ENCODE peak calls at places on chromosomes 1 and 21, in four cellular contexts. One of them, this sample, is unnamed.

GRCh38 chr1:22210636-22211035 is 67.7 kb upstream of the WNT4 start:
- DNase-seq in H1: no peak
- DNase-seq in HepG2: no peak
- DNase-seq in K562: no peak
- DNase-seq in this sample: no peak

GRCh38 chr1:221563476-221563921 is 178.4 kb downstream of the DUSP10 start:
- DNase-seq in HepG2: no peak
- DNase-seq in H1: no peak
- DNase-seq in K562: no peak
- DNase-seq in this sample: no peak

GRCh38 chr1:69929278-69930057 is 275.9 kb downstream of the LRRC40 start:
- DNase-seq in H1: no peak
- DNase-seq in HepG2: no peak
- DNase-seq in K562: no peak
- DNase-seq in this sample: no peak

GRCh38 chr1:149936076-149936991 is at the start of gene MTMR11:
- DNase-seq in HepG2: peak; percentile 22
- DNase-seq in H1: no peak
- DNase-seq in K562: peak; percentile 54
- DNase-seq in this sample: no peak

GRCh38 chr1:19689131-19689757 is 24.6 kb downstream of the HTR6 start:
- DNase-seq in K562: no peak
- DNase-seq in H1: no peak
- DNase-seq in HepG2: no peak
- DNase-seq in this sample: no peak

GRCh38 chr1:29823536-29823935 is 587.2 kb downstream of the PTPRU start:
- DNase-seq in K562: no peak
- DNase-seq in H1: peak; percentile 27
- DNase-seq in HepG2: no peak
- DNase-seq in this sample: no peak

GRCh38 chr1:27122652-27123051 is 32.3 kb downstream of the SLC9A1 start:
- DNase-seq in H1: no peak
- DNase-seq in K562: peak; percentile 87
- DNase-seq in HepG2: peak; percentile 86
- DNase-seq in this sample: no peak

GRCh38 chr1:224082146-224082545 is 31.8 kb upstream of the FBXO28 start:
- DNase-seq in HepG2: no peak
- DNase-seq in K562: no peak
- DNase-seq in H1: no peak
- DNase-seq in this sample: no peak

GRCh38 chr1:86821956-86822355 is 92.0 kb downstream of the SELENOF start:
- DNase-seq in K562: no peak
- DNase-seq in HepG2: no peak
- DNase-seq in H1: no peak
- DNase-seq in this sample: no peak

GRCh38 chr1:203644191-203644590 is 17.6 kb downstream of the ATP2B4 start:
- DNase-seq in H1: no peak
- DNase-seq in HepG2: no peak
- DNase-seq in K562: no peak
- DNase-seq in this sample: no peak

GRCh38 chr1:67880056-67880601 is 46.9 kb upstream of the GNG12 start:
- DNase-seq in H1: no peak
- DNase-seq in HepG2: no peak
- DNase-seq in K562: no peak
- DNase-seq in this sample: no peak

GRCh38 chr1:151311589-151312331 is 15.5 kb downstream of the PI4KB start:
- DNase-seq in H1: no peak
- DNase-seq in HepG2: peak; percentile 82
- DNase-seq in K562: peak; percentile 87
- DNase-seq in this sample: peak; percentile 96

GRCh38 chr1:167713330-167714081 is 8.3 kb upstream of the MPZL1 start:
- DNase-seq in HepG2: no peak
- DNase-seq in K562: no peak
- DNase-seq in H1: peak; percentile 79
- DNase-seq in this sample: no peak

GRCh38 chr1:156086256-156086662 is 4.0 kb upstream of the MEX3A start:
- DNase-seq in HepG2: peak; percentile 99
- DNase-seq in K562: no peak
- DNase-seq in H1: no peak
- DNase-seq in this sample: no peak

GRCh38 chr1:223153177-223154119 is 10.4 kb upstream of the TLR5 start:
- DNase-seq in K562: no peak
- DNase-seq in HepG2: no peak
- DNase-seq in H1: no peak
- DNase-seq in this sample: no peak

GRCh38 chr1:204426035-204426436 is 14.4 kb upstream of the PPP1R15B start:
- DNase-seq in H1: no peak
- DNase-seq in HepG2: peak; percentile 21
- DNase-seq in K562: no peak
- DNase-seq in this sample: no peak

GRCh38 chr1:174114788-174115448 is 44.4 kb upstream of the RABGAP1L start:
- DNase-seq in HepG2: peak; percentile 83
- DNase-seq in H1: peak; percentile 47
- DNase-seq in K562: peak; percentile 61
- DNase-seq in this sample: peak; percentile 67

GRCh38 chr1:159826436-159827101 is at the start of gene SLAMF8:
- DNase-seq in H1: no peak
- DNase-seq in HepG2: no peak
- DNase-seq in K562: no peak
- DNase-seq in this sample: no peak

GRCh38 chr1:17725084-17725718 is 29.9 kb upstream of the ACTL8 start:
- DNase-seq in K562: no peak
- DNase-seq in HepG2: no peak
- DNase-seq in H1: no peak
- DNase-seq in this sample: peak; percentile 44

GRCh38 chr1:77014396-77014795 is 147.1 kb downstream of the ST6GALNAC5 start:
- DNase-seq in K562: no peak
- DNase-seq in H1: no peak
- DNase-seq in HepG2: no peak
- DNase-seq in this sample: no peak

GRCh38 chr1:153393926-153394325 is 3.1 kb upstream of the S100A8 start:
- DNase-seq in HepG2: no peak
- DNase-seq in K562: no peak
- DNase-seq in H1: peak; percentile 73
- DNase-seq in this sample: no peak

DNA sequence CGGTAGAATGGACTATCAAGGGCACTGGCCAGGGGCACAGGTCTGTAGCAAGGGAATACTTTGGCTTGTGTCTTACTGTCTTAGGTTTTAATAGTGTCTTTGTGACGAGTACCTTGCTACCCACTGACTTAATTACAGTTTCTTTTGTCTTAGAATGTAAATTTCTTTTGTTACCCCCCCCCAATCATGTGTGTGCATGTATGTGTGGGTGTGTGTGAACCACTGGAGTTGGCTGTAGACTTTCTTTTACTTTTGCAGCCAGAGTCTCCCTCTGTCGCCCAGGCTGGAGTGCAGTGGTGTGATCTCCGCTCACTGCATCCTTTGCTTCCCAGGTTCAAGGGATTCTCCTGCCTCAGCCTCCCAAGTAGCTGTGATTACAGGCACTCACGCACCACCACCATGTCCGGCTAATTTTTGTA is 61.8 kb upstream of the CLDN14 start:
- DNase-seq in HepG2: no peak
- DNase-seq in K562: no peak
- DNase-seq in H1: no peak
- DNase-seq in this sample: no peak
- H3K4me2 ChIP-seq in HepG2: no peak overlapping the region
- H3K4me2 ChIP-seq in K562: no peak overlapping the region
- H3K4me2 ChIP-seq in H1: peak overlapping the region; percentile 38
- H3K4me2 ChIP-seq in this sample: no peak overlapping the region

DNA sequence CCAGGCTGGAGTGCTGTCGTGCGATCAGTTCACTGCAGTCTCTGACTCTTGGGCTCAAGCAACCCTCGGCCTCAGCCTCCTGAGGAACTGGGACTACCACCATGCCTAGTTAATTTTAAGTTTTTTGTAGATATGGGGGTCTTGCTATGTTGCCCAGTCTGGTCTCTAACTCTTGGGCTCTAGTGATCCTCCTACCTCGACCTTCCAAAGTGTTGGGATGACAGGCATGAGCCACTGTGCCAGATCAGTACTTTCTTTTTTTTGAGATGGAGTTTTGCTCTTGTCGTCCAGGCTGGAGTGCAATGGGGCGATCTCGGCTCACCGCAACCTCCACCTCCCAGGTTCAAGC is 11.4 kb upstream of the TXNIP start:
- DNase-seq in K562: no peak
- DNase-seq in H1: no peak
- DNase-seq in HepG2: no peak
- DNase-seq in this sample: no peak
- TF ChIP-seq ATF3 in K562: no peak
- TF ChIP-seq ATF3 in H1: no peak
- TF ChIP-seq ATF3 in HepG2: no peak
- TF ChIP-seq ATF3 in this sample: no peak

GRCh38 chr1:91749690-91750335 is 136.1 kb downstream of the TGFBR3 start:
- DNase-seq in HepG2: no peak
- DNase-seq in H1: no peak
- DNase-seq in K562: no peak
- DNase-seq in this sample: no peak

GRCh38 chr1:91752324-91752723 is 133.6 kb downstream of the TGFBR3 start:
- DNase-seq in HepG2: no peak
- DNase-seq in K562: no peak
- DNase-seq in H1: no peak
- DNase-seq in this sample: no peak

GRCh38 chr1:91750398-91750996 is 135.5 kb downstream of the TGFBR3 start:
- DNase-seq in H1: no peak
- DNase-seq in HepG2: no peak
- DNase-seq in K562: no peak
- DNase-seq in this sample: no peak

GRCh38 chr1:91753878-91754277 is 132.1 kb downstream of the TGFBR3 start:
- DNase-seq in HepG2: no peak
- DNase-seq in K562: no peak
- DNase-seq in H1: no peak
- DNase-seq in this sample: no peak

DNA sequence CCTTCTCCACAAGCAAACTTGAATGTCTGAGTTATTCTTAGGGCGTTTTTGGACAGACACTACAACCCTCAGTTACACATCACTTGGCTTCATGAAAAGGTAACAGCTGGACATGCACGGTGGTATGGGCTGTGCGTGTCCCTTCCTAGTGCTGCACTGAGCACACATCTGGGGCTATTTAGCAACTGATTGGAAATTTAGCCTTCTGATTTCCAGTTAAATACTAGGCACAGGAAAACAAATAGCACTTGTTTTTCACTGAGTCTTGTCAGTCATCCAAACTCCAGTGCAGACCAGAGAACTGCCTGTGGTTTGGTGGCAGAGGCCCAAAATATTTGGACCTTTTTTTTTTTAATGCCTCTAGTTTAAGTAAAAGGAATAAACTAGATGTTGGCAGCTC is 134.7 kb downstream of the TGFBR3 start:
- DNase-seq in H1: no peak
- DNase-seq in HepG2: no peak
- DNase-seq in K562: no peak
- DNase-seq in this sample: no peak
- H3K4me2 ChIP-seq in H1: no peak overlapping the region
- H3K4me2 ChIP-seq in HepG2: no peak overlapping the region
- H3K4me2 ChIP-seq in K562: no peak overlapping the region
- H3K4me2 ChIP-seq in this sample: no peak overlapping the region

GRCh38 chr1:241479294-241479693 is 40.3 kb downstream of the FH start:
- DNase-seq in HepG2: no peak
- DNase-seq in K562: no peak
- DNase-seq in H1: no peak
- DNase-seq in this sample: no peak

GRCh38 chr1:241485145-241485544 is 34.4 kb downstream of the FH start:
- DNase-seq in H1: no peak
- DNase-seq in K562: no peak
- DNase-seq in HepG2: no peak
- DNase-seq in this sample: no peak

GRCh38 chr1:241488739-241489138 is 30.8 kb downstream of the FH start:
- DNase-seq in HepG2: no peak
- DNase-seq in H1: no peak
- DNase-seq in K562: no peak
- DNase-seq in this sample: no peak

GRCh38 chr1:241485554-241485992 is 34.0 kb downstream of the FH start:
- DNase-seq in H1: no peak
- DNase-seq in K562: peak; percentile 58
- DNase-seq in HepG2: peak; percentile 25
- DNase-seq in this sample: peak; percentile 12

GRCh38 chr1:241482761-241483250 is 36.7 kb downstream of the FH start:
- DNase-seq in H1: no peak
- DNase-seq in HepG2: no peak
- DNase-seq in K562: peak; percentile 27
- DNase-seq in this sample: peak; percentile 56
- TF ChIP-seq ATF3 in H1: no peak
- TF ChIP-seq ATF3 in HepG2: no peak
- TF ChIP-seq ATF3 in K562: no peak
- TF ChIP-seq ATF3 in this sample: no peak

GRCh38 chr1:180521474-180522203 is 19.3 kb upstream of the ACBD6 start:
- DNase-seq in H1: no peak
- DNase-seq in HepG2: peak; percentile 86
- DNase-seq in K562: no peak
- DNase-seq in this sample: peak; percentile 77
- H3K4me2 ChIP-seq in H1: peak overlapping the region; percentile 38
- H3K4me2 ChIP-seq in HepG2: peak overlapping the region; percentile 81
- H3K4me2 ChIP-seq in K562: peak overlapping the region; percentile 33
- H3K4me2 ChIP-seq in this sample: peak overlapping the region; percentile 47

This sample was measured in HCT116.